ENCODE peak calls at places on chromosome 14, in ten cellular contexts. N is activated T-cell treated with anti-CD3 and anti-CD28 coated beads for 1 hour; Y is ELR; V is stimulated activated CD8-positive, alpha-beta memory T cell treated with anti-CD3 and anti-CD28 coated beads, Interleukin-15, amount 100 ng/mL, for 4 hours; P is Right ventricle myocardium superior; K is endothelial cell; M is renal cortical epithelial cell; U is HAP-1; X is stimulated activated CD4-positive, alpha-beta T cell treated with anti-CD3 and anti-CD28 coated beads, Interleukin-1b, Interleukin-23, amount 100 ng/mL, for 4 hours; T is astrocyte of the spinal cord. S is an unnamed sample.

GRCh38 chr14:50531595-50532501 is 521 bp downstream of the MAP4K5 start:
- DNase-seq in N (peak; percentile 13), Y (peak; percentile 76), V (no peak), P (peak; percentile 70), K (peak; percentile 48), M (no peak), U (peak; percentile 65), X (no peak), T (peak; percentile 52), S (peak; percentile 44)

GRCh38 chr14:64501326-64502171 is 2.1 kb downstream of the ZBTB25 start:
- DNase-seq in N (no peak), Y (peak; percentile 75), V (no peak), P (peak; percentile 70), K (no peak), M (peak; percentile 87), U (peak; percentile 55), X (no peak), T (peak; percentile 71), S (peak; percentile 84)

GRCh38 chr14:51458563-51458955 is 193.2 kb upstream of the FRMD6 start:
- DNase-seq in N (no peak), Y (peak; percentile 93), V (no peak), P (no peak), K (no peak), M (peak; percentile 64), U (no peak), X (no peak), T (peak; percentile 91), S (peak; percentile 99)

GRCh38 chr14:61435563-61436337 is 114.4 kb downstream of the PRKCH start:
- DNase-seq in N (no peak), Y (no peak), V (no peak), P (no peak), K (no peak), M (no peak), U (no peak), X (no peak), T (no peak), S (no peak)

GRCh38 chr14:59116984-59117415 is 71.5 kb upstream of the DAAM1 start:
- DNase-seq in N (no peak), Y (peak; percentile 67), V (no peak), P (no peak), K (no peak), M (peak; percentile 49), U (no peak), X (no peak), T (no peak), S (peak; percentile 73)

GRCh38 chr14:55191101-55191880 is at the start of gene DLGAP5:
- DNase-seq in N (peak; percentile 76), Y (peak; percentile 98), V (peak; percentile 85), P (peak; percentile 95), K (peak; percentile 87), M (peak; percentile 97), U (peak; percentile 96), X (peak; percentile 79), T (peak; percentile 96), S (peak; percentile 97)

GRCh38 chr14:85934123-85934885 is 404.4 kb downstream of the FLRT2 start:
- DNase-seq in N (peak; percentile 25), Y (peak; percentile 4), V (peak; percentile 27), P (no peak), K (no peak), M (peak; percentile 4), U (peak; percentile 35), X (peak; percentile 17), T (peak; percentile 18), S (peak; percentile 46)

GRCh38 chr14:21498540-21499526 is 12.3 kb downstream of the METTL3 start:
- DNase-seq in N (no peak), Y (peak; percentile 70), V (no peak), P (no peak), K (peak; percentile 38), M (peak; percentile 65), U (peak; percentile 58), X (no peak), T (peak; percentile 50), S (peak; percentile 55)

GRCh38 chr14:32991706-32992105 is 53.0 kb downstream of the NPAS3 start:
- DNase-seq in N (no peak), Y (no peak), V (no peak), P (no peak), K (no peak), M (peak; percentile 9), U (no peak), X (no peak), T (no peak), S (no peak)

GRCh38 chr14:65333926-65334687 is 78.4 kb upstream of the FUT8 start:
- DNase-seq in N (no peak), Y (peak; percentile 69), V (no peak), P (peak; percentile 45), K (no peak), M (no peak), U (peak; percentile 71), X (no peak), T (peak; percentile 59), S (no peak)

GRCh38 chr14:55104051-55104954 is 24.7 kb upstream of the LGALS3 start:
- DNase-seq in N (no peak), Y (peak; percentile 32), V (no peak), P (no peak), K (no peak), M (no peak), U (no peak), X (no peak), T (no peak), S (no peak)

GRCh38 chr14:93163570-93163969 is 21.1 kb downstream of the MOAP1 start:
- DNase-seq in N (no peak), Y (no peak), V (no peak), P (no peak), K (no peak), M (no peak), U (no peak), X (no peak), T (no peak), S (no peak)

GRCh38 chr14:85948163-85948562 is 418.2 kb downstream of the FLRT2 start:
- DNase-seq in N (no peak), Y (no peak), V (no peak), P (no peak), K (no peak), M (no peak), U (no peak), X (no peak), T (no peak), S (no peak)

GRCh38 chr14:26402126-26402525 is 195.7 kb downstream of the NOVA1 start:
- DNase-seq in N (no peak), Y (no peak), V (no peak), P (no peak), K (no peak), M (no peak), U (no peak), X (no peak), T (no peak), S (no peak)

GRCh38 chr14:68608235-68608962 is 184.5 kb downstream of the ZFP36L1 start:
- DNase-seq in N (no peak), Y (no peak), V (no peak), P (peak; percentile 74), K (no peak), M (no peak), U (no peak), X (no peak), T (no peak), S (no peak)

GRCh38 chr14:100528962-100529560 is 58.2 kb downstream of the BEGAIN start:
- DNase-seq in N (no peak), Y (no peak), V (no peak), P (no peak), K (no peak), M (no peak), U (peak; percentile 6), X (no peak), T (no peak), S (no peak)

GRCh38 chr14:25400607-25401206 is 350.8 kb upstream of the STXBP6 start:
- DNase-seq in N (no peak), Y (peak; percentile 32), V (no peak), P (no peak), K (peak; percentile 57), M (peak; percentile 19), U (peak; percentile 50), X (no peak), T (peak; percentile 32), S (peak; percentile 44)

GRCh38 chr14:31945701-31946100 is 131.4 kb upstream of the ARHGAP5 start:
- DNase-seq in N (no peak), Y (no peak), V (no peak), P (no peak), K (no peak), M (no peak), U (no peak), X (no peak), T (no peak), S (no peak)

GRCh38 chr14:31283153-31283552 is 75.6 kb upstream of the HECTD1 start:
- DNase-seq in N (no peak), Y (no peak), V (no peak), P (no peak), K (no peak), M (no peak), U (no peak), X (no peak), T (no peak), S (no peak)

GRCh38 chr14:60014402-60014801 is 77.3 kb upstream of the PCNX4 start:
- DNase-seq in N (no peak), Y (no peak), V (no peak), P (no peak), K (no peak), M (no peak), U (no peak), X (no peak), T (no peak), S (no peak)

GRCh38 chr14:64714432-64715025 is 10.3 kb downstream of the PLEKHG3 start:
- DNase-seq in N (no peak), Y (no peak), V (no peak), P (no peak), K (no peak), M (no peak), U (no peak), X (no peak), T (no peak), S (no peak)

GRCh38 chr14:63893701-63894458 is 41.1 kb downstream of the SYNE2 start:
- DNase-seq in N (no peak), Y (peak; percentile 21), V (no peak), P (peak; percentile 64), K (no peak), M (peak; percentile 96), U (peak; percentile 13), X (no peak), T (peak; percentile 89), S (no peak)

GRCh38 chr14:104326848-104327247 is 188.5 kb downstream of the KIF26A start:
- DNase-seq in N (no peak), Y (no peak), V (no peak), P (peak; percentile 27), K (no peak), M (no peak), U (no peak), X (no peak), T (no peak), S (no peak)

GRCh38 chr14:71235865-71236264 is 328.6 kb downstream of the PCNX1 start:
- DNase-seq in N (no peak), Y (no peak), V (no peak), P (peak; percentile 52), K (no peak), M (no peak), U (peak; percentile 29), X (no peak), T (no peak), S (no peak)

GRCh38 chr14:95620659-95621059 is 65.6 kb upstream of the TCL1B start:
- DNase-seq in N (no peak), Y (no peak), V (no peak), P (peak; percentile 43), K (no peak), M (no peak), U (peak; percentile 15), X (no peak), T (no peak), S (no peak)

GRCh38 chr14:105136401-105137322 is 31.9 kb downstream of the JAG2 start:
- DNase-seq in N (no peak), Y (no peak), V (no peak), P (no peak), K (no peak), M (no peak), U (no peak), X (no peak), T (no peak), S (no peak)

GRCh38 chr14:102945346-102946130 is 23.1 kb downstream of the AMN start:
- DNase-seq in N (no peak), Y (peak; percentile 30), V (no peak), P (peak; percentile 31), K (no peak), M (no peak), U (no peak), X (no peak), T (no peak), S (no peak)

GRCh38 chr14:37232907-37233481 is 35.3 kb downstream of the MIPOL1 start:
- DNase-seq in N (no peak), Y (peak; percentile 74), V (no peak), P (no peak), K (peak; percentile 48), M (peak; percentile 61), U (peak; percentile 23), X (no peak), T (peak; percentile 66), S (peak; percentile 69)